ENCODE peak calls at places on chromosomes 7 and 10, in six cellular contexts. M is CD4-positive, CD25-positive, alpha-beta regulatory T cell; V is activated T-helper 2 cell treated with anti-CD3 and anti-CD28 coated beads, Interferon-gamma antibody, Interleukin-2, Interleukin-4, amounts not matched to agents 10 μg/mL and 5 μg/mL and 100 μg/mL, durations not matched to agents 14 hours and 24 hours and 36 hours; N is occipital lobe; B is activated CD4-positive, alpha-beta T cell treated with anti-CD3 and anti-CD28 coated beads, Interleukin-2, amount 50 U/mL, for 48 hours; R is Caco-2. C is an unnamed sample.
A peak's percentile ranks its signal among the peaks of the same experiment; 100 is the strongest.

GRCh38 chr7:148149730-148150129 is 440.8 kb upstream of the C7orf33 start:
- DNase-seq in M (no peak), V (no peak), N (no peak), B (no peak), R (no peak), C (no peak)

GRCh38 chr7:997404-998395 is 14.7 kb downstream of the CYP2W1 start:
- DNase-seq in M (no peak), V (no peak), N (no peak), B (no peak), R (no peak), C (no peak)

GRCh38 chr10:109456566-109457361 is 466.5 kb downstream of the XPNPEP1 start:
- DNase-seq in M (no peak), V (no peak), N (no peak), B (no peak), R (no peak), C (no peak)

GRCh38 chr10:63713191-63714144 is 192.3 kb downstream of the REEP3 start:
- DNase-seq in M (no peak), V (no peak), N (no peak), B (no peak), R (no peak), C (peak; percentile 57)

GRCh38 chr10:99854860-99855259 is 72.4 kb downstream of the ABCC2 start:
- DNase-seq in M (no peak), V (no peak), N (no peak), B (no peak), R (no peak), C (no peak)

GRCh38 chr10:75475470-75476182 is 44.2 kb downstream of the LRMDA start:
- DNase-seq in M (no peak), V (no peak), N (no peak), B (no peak), R (no peak), C (no peak)

GRCh38 chr7:50356212-50356944 is 51.9 kb downstream of the IKZF1 start:
- DNase-seq in M (no peak), V (no peak), N (no peak), B (no peak), R (no peak), C (no peak)

GRCh38 chr10:33524966-33525365 is 190.5 kb upstream of the NRP1 start:
- DNase-seq in M (no peak), V (no peak), N (no peak), B (no peak), R (no peak), C (no peak)

GRCh38 chr7:31517103-31517502 is 3.2 kb downstream of the ITPRID1 start:
- DNase-seq in M (no peak), V (no peak), N (no peak), B (no peak), R (no peak), C (no peak)

GRCh38 chr7:22728416-22729029 is 1.5 kb downstream of the IL6 start:
- DNase-seq in M (no peak), V (no peak), N (no peak), B (no peak), R (no peak), C (no peak)

GRCh38 chr10:77333610-77334340 is 303.8 kb downstream of the KCNMA1 start:
- DNase-seq in M (no peak), V (no peak), N (no peak), B (no peak), R (peak; percentile 73), C (no peak)

GRCh38 chr10:129415261-129416135 is 51.5 kb upstream of the MGMT start:
- DNase-seq in M (no peak), V (no peak), N (no peak), B (no peak), R (no peak), C (no peak)

GRCh38 chr7:107948645-107949442 is 54.1 kb downstream of the LAMB1 start:
- DNase-seq in M (no peak), V (no peak), N (no peak), B (no peak), R (peak; percentile 49), C (no peak)

GRCh38 chr10:130804778-130805634 is 506.5 kb downstream of the TCERG1L start:
- DNase-seq in M (no peak), V (no peak), N (no peak), B (no peak), R (no peak), C (no peak)

GRCh38 chr7:143485500-143485899 is 7.8 kb downstream of the TAS2R41 start:
- DNase-seq in M (no peak), V (no peak), N (no peak), B (no peak), R (no peak), C (no peak)

GRCh38 chr7:611281-611810 is 91.7 kb upstream of the PDGFA start:
- DNase-seq in M (no peak), V (no peak), N (no peak), B (no peak), R (no peak), C (no peak)

GRCh38 chr10:81248846-81249245 is 626.1 kb upstream of the NRG3 start:
- DNase-seq in M (no peak), V (no peak), N (no peak), B (no peak), R (no peak), C (no peak)

GRCh38 chr10:96416643-96417042 is 57.8 kb upstream of the OPALIN start:
- DNase-seq in M (no peak), V (no peak), N (no peak), B (no peak), R (no peak), C (no peak)

GRCh38 chr7:157383868-157384267 is 47.1 kb downstream of the DNAJB6 start:
- DNase-seq in M (no peak), V (no peak), N (no peak), B (no peak), R (no peak), C (no peak)